ENCODE peak calls at places on chromosomes 1 and 21, in ten cellular contexts. Z is natural killer cell treated with Interleukin-12 subunit alpha and Interleukin-12 subunit beta and Interleukin-15 and Interleukin-18, amount 100 ng/mL, for 72 hours; X is cardiac muscle cell; B is upper lobe of right lung; K is HL-60; T is fibroblast of lung; F is RWPE1; M is hippocampal formation; V is NAMALWA; U is GM23248. Q is an unnamed sample.

GRCh38 chr1:226332947-226333346 is 24.0 kb upstream of the LIN9 start:
- DNase-seq in U (peak), Z (no peak), F (no peak), K (no peak), T (no peak), V (no peak), X (no peak), B (no peak), M (no peak), Q (no peak)

GRCh38 chr1:201401700-201402099 is 2.6 kb upstream of the LAD1 start:
- DNase-seq in T (no peak), B (no peak), X (no peak), U (no peak), K (no peak), V (no peak), F (no peak), M (no peak), Z (no peak), Q (no peak)

GRCh38 chr1:95048332-95048731 is 24.4 kb downstream of the ALG14 start:
- DNase-seq in B (no peak), X (no peak), U (peak), K (no peak), T (no peak), Z (no peak), F (no peak), M (no peak), V (no peak), Q (no peak)

GRCh38 chr1:24417681-24418080 is 2.1 kb downstream of the NIPAL3 start:
- DNase-seq in Z (no peak), V (no peak), T (no peak), U (peak), B (no peak), X (no peak), M (no peak), K (no peak), F (peak), Q (no peak)

GRCh38 chr21:36087362-36088138 is 17.7 kb downstream of the CBR1 start:
- DNase-seq in K (no peak), B (no peak), F (no peak), U (peak), X (no peak), T (no peak), Z (no peak), M (peak), V (peak), Q (peak)

GRCh38 chr1:108050911-108051624 is 86.1 kb upstream of the VAV3 start:
- DNase-seq in F (no peak), Z (no peak), M (no peak), T (no peak), K (no peak), U (peak), V (no peak), X (peak), B (no peak), Q (no peak)

GRCh38 chr21:35896060-35896459 is 164.3 kb downstream of the SETD4 start:
- DNase-seq in K (no peak), T (no peak), F (no peak), Z (no peak), M (no peak), U (no peak), V (no peak), X (no peak), B (no peak), Q (no peak)

GRCh38 chr21:39181205-39181818 is 1.9 kb downstream of the PSMG1 start:
- DNase-seq in V (no peak), M (no peak), B (no peak), F (no peak), U (peak), T (no peak), Z (no peak), K (no peak), X (no peak), Q (no peak)

GRCh38 chr1:203536981-203537455 is 43.1 kb downstream of the OPTC start:
- DNase-seq in B (peak), K (peak), Z (no peak), F (peak), T (peak), X (no peak), U (peak), V (no peak), M (no peak), Q (no peak)

GRCh38 chr1:165116732-165117131 is 239.8 kb downstream of the LMX1A start:
- DNase-seq in F (peak), M (no peak), X (no peak), U (peak), T (peak), Z (no peak), B (no peak), V (no peak), K (no peak), Q (no peak)

GRCh38 chr1:39525366-39526165 is 34.1 kb downstream of the BMP8A start:
- DNase-seq in T (no peak), M (no peak), B (no peak), F (no peak), Z (peak), U (no peak), K (no peak), V (peak), X (peak), Q (no peak)

GRCh38 chr1:3409737-3410434 is 44.6 kb upstream of the ARHGEF16 start:
- DNase-seq in V (no peak), B (no peak), U (peak), K (no peak), M (peak), F (peak), Z (no peak), X (peak), T (peak), Q (peak)

GRCh38 chr1:205494119-205494518 is 10.3 kb upstream of the CDK18 start:
- DNase-seq in B (no peak), X (no peak), Z (no peak), V (no peak), K (no peak), M (no peak), F (no peak), U (no peak), T (no peak), Q (no peak)

GRCh38 chr21:34705032-34705431 is 36.2 kb downstream of the CLIC6 start:
- DNase-seq in M (no peak), F (peak), B (no peak), T (no peak), X (no peak), Z (no peak), K (no peak), V (no peak), U (peak), Q (no peak)

GRCh38 chr1:183586897-183587296 is 3.4 kb downstream of the NCF2 start:
- DNase-seq in F (no peak), Z (no peak), T (no peak), B (no peak), M (no peak), V (no peak), U (no peak), K (no peak), X (no peak), Q (no peak)

GRCh38 chr1:156021954-156022353 is 1.2 kb upstream of the SSR2 start:
- DNase-seq in B (no peak), X (no peak), V (no peak), T (no peak), M (no peak), K (no peak), Z (no peak), U (no peak), F (no peak), Q (no peak)

GRCh38 chr21:42229676-42230075 is 10.7 kb downstream of the ABCG1 start:
- DNase-seq in U (no peak), F (no peak), X (no peak), T (no peak), Z (no peak), B (peak), M (no peak), K (no peak), V (no peak), Q (no peak)

Q was measured in putamen.